ENCODE peak calls at places on chromosomes 2 and 18, in four cellular contexts. Z, S, Q and N are unnamed samples.

GRCh38 chr2:134252092-134252775 is 1.6 kb upstream of the MGAT5 start:
- DNase-seq in S (no peak), Q (no peak), Z (no peak), N (no peak)

GRCh38 chr2:168244318-168244717 is 3.1 kb downstream of the STK39 start:
- DNase-seq in S (peak), Q (peak), Z (no peak), N (no peak)

GRCh38 chr2:216023055-216023648 is 9.8 kb upstream of the MREG start:
- DNase-seq in S (peak), Z (no peak), Q (peak), N (no peak)

GRCh38 chr2:125227843-125228392 is 1202.8 kb downstream of the CNTNAP5 start:
- DNase-seq in Q (no peak), S (no peak), Z (no peak), N (no peak)

GRCh38 chr18:7601249-7601620 is 34.1 kb downstream of the PTPRM start:
- DNase-seq in S (no peak), Q (no peak), Z (no peak), N (no peak)

GRCh38 chr2:199470672-199471442 is 13.1 kb upstream of the SATB2 start:
- DNase-seq in Z (no peak), S (no peak), Q (no peak), N (no peak)

GRCh38 chr2:171972329-171972982 is 27.3 kb upstream of the METAP1D start:
- DNase-seq in S (no peak), Z (no peak), Q (no peak), N (no peak)

GRCh38 chr2:52929412-52929811 is 838.2 kb upstream of the CHAC2 start:
- DNase-seq in Z (no peak), S (no peak), Q (no peak), N (no peak)

GRCh38 chr2:95353055-95353575 is 49.4 kb upstream of the FAHD2A start:
- DNase-seq in S (peak), Z (no peak), Q (no peak), N (no peak)

GRCh38 chr2:39118786-39119499 is 1.9 kb downstream of the SOS1 start:
- DNase-seq in Q (no peak), Z (no peak), S (no peak), N (no peak)

GRCh38 chr2:63837036-63837594 is 4.6 kb upstream of the UGP2 start:
- DNase-seq in S (no peak), Z (no peak), Q (no peak), N (no peak)

GRCh38 chr18:34892379-34892778 is 148.8 kb upstream of the MAPRE2 start:
- DNase-seq in Z (no peak), S (no peak), Q (no peak), N (no peak)

GRCh38 chr2:69097148-69097610 is 84.2 kb downstream of the ANTXR1 start:
- DNase-seq in Q (no peak), S (no peak), Z (no peak), N (no peak)

GRCh38 chr2:211114826-211115450 is 558.5 kb downstream of the CPS1 start:
- DNase-seq in Z (no peak), Q (no peak), S (no peak), N (no peak)

GRCh38 chr2:175251425-175252041 is 70.0 kb upstream of the ATP5MC3 start:
- DNase-seq in S (no peak), Q (no peak), Z (no peak), N (no peak)

GRCh38 chr2:53233759-53234547 is 533.7 kb upstream of the CHAC2 start:
- DNase-seq in S (no peak), Z (no peak), Q (no peak), N (no peak)

GRCh38 chr2:172285010-172285621 is 142.3 kb upstream of the ITGA6 start:
- DNase-seq in S (no peak), Z (no peak), Q (no peak), N (no peak)

GRCh38 chr2:39059366-39059952 is 61.4 kb downstream of the SOS1 start:
- DNase-seq in Z (no peak), S (no peak), Q (no peak), N (no peak)

GRCh38 chr2:128321421-128321775 is 2.7 kb upstream of the HS6ST1 start:
- DNase-seq in S (no peak), Z (no peak), Q (no peak), N (no peak)

GRCh38 chr2:169983506-169983905 is 156.3 kb downstream of the UBR3 start:
- DNase-seq in Z (no peak), Q (no peak), S (no peak), N (peak)

GRCh38 chr2:120488531-120488930 is 142.6 kb downstream of the INHBB start:
- DNase-seq in S (no peak), Z (no peak), Q (no peak), N (no peak)

GRCh38 chr2:120486946-120487345 is 141.0 kb downstream of the INHBB start:
- DNase-seq in Z (no peak), S (no peak), Q (no peak), N (no peak)

GRCh38 chr2:120489023-120489422 is 143.1 kb downstream of the INHBB start:
- DNase-seq in S (no peak), Q (no peak), Z (no peak), N (peak)

GRCh38 chr2:120485096-120485495 is 139.2 kb downstream of the INHBB start:
- DNase-seq in Q (no peak), S (peak), Z (no peak), N (no peak)

GRCh38 chr2:120486441-120486840 is 140.5 kb downstream of the INHBB start:
- DNase-seq in S (no peak), Q (no peak), Z (no peak), N (no peak)
- H3K27ac ChIP-seq in S (no peak), Q (no peak), Z (no peak), N (no peak)

DNA sequence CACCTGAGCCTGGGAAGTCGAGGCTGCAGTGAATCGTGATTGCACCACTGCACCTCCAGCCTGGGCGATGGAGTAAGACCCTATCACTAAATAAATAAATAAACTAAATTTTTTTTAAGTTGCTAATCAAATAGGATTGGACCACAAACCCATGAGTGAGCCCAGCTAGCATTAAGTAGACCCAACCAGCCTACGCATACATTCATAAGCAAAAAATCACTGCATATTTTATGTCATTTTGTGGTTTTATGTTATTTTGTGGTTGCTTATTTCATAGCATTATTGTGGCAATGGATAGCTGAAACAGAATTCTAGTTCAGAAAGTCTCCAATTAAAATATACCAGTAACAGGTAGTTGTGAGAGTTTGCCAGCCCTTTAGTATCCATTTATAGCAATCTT is 29.1 kb upstream of the ZC3H15 start:
- DNase-seq in Q (no peak), Z (no peak), S (no peak), N (no peak)
- H3K27ac ChIP-seq in Q (no peak), Z (no peak), S (no peak), N (no peak)

GRCh38 chr2:202014328-202015034 is 19.2 kb upstream of the FZD7 start:
- DNase-seq in Z (no peak), S (no peak), Q (no peak), N (no peak)

GRCh38 chr2:202009563-202009962 is 24.1 kb upstream of the FZD7 start:
- DNase-seq in S (no peak), Q (no peak), Z (no peak), N (no peak)

GRCh38 chr2:202005272-202005887 is 28.3 kb upstream of the FZD7 start:
- DNase-seq in Q (no peak), S (no peak), Z (no peak), N (no peak)

GRCh38 chr2:202007015-202008011 is 26.3 kb upstream of the FZD7 start:
- DNase-seq in Z (no peak), Q (no peak), S (no peak), N (no peak)

DNA sequence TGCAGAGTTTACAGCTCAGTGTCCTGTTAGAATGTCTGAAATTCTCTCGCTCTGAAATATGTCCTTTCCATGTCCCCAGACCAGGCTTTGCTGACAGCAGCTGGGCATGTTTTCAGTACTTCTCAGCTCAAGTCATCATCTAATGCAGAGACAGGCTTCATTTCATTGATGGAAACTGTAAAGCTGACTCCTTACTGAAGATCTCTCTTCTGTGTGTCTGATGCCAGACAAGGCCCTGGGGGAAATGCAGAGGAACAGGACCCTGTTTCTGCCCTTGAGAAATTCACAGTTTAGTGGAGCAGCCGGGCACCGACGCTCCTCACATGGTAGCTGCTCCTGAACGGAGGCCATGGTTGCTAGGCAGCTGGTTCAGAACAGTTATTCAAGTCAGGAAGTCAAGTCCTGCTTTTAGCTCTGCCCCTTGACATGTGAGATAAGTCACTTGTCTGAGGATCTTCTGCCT is 24.6 kb upstream of the FZD7 start:
- DNase-seq in Z (no peak), S (no peak), Q (no peak), N (no peak)
- H3K27ac ChIP-seq in Z (no peak), S (no peak), Q (no peak), N (no peak)

GRCh38 chr2:96842600-96842999 is 1.2 kb downstream of the ANKRD23 start:
- DNase-seq in Q (no peak), S (no peak), Z (no peak), N (no peak)
- H3K27ac ChIP-seq in Q (no peak), S (no peak), Z (no peak), N (no peak)